ENCODE peak calls at places on chromosomes 11 and 22, in four cellular contexts. N, P, J and S are unnamed samples. For H3K4me1, the result is how much of the 10 kb centered on the place peaks cover.

GRCh38 chr11:65498042-65498726 is 661 bp upstream of the MALAT1 start:
- DNase-seq in J (peak), N (peak), P (peak), S (peak)

GRCh38 chr11:1305063-1305495 is 4.4 kb downstream of the TOLLIP start:
- DNase-seq in N (no peak), J (no peak), P (no peak), S (peak)

GRCh38 chr11:2837096-2837601 is 48.4 kb downstream of the CDKN1C start:
- DNase-seq in J (peak), N (peak), P (peak), S (peak)

GRCh38 chr11:75565916-75566762 is 4.1 kb downstream of the SERPINH1 start:
- DNase-seq in P (no peak), J (no peak), N (no peak), S (no peak)

GRCh38 chr11:3835752-3836151 is 5.0 kb downstream of the RHOG start:
- DNase-seq in J (no peak), N (no peak), P (no peak), S (no peak)

GRCh38 chr11:95277868-95278267 is 46.9 kb upstream of the SESN3 start:
- DNase-seq in P (no peak), N (no peak), J (no peak), S (no peak)

GRCh38 chr11:64007160-64007628 is 21.0 kb downstream of the OTUB1 start:
- DNase-seq in P (no peak), J (no peak), N (no peak), S (peak)

GRCh38 chr11:99015634-99016454 is 4.9 kb upstream of the CNTN5 start:
- DNase-seq in N (peak), P (peak), J (peak), S (no peak)

GRCh38 chr11:72573380-72573949 is 100.8 kb downstream of the PDE2A start:
- DNase-seq in P (no peak), N (peak), J (no peak), S (no peak)

GRCh38 chr11:27217948-27218410 is 145.0 kb downstream of the CCDC34 start:
- DNase-seq in N (peak), J (no peak), P (no peak), S (no peak)
- H3K27ac ChIP-seq in N (peak), J (peak), P (no peak), S (peak)

GRCh38 chr11:86874314-86875056 is 74.1 kb downstream of the PRSS23 start:
- DNase-seq in N (peak), P (no peak), J (no peak), S (no peak)
- H3K4me3 ChIP-seq in N (no peak), P (no peak), J (no peak), S (no peak)

GRCh38 chr11:102802341-102802740 is 4.4 kb upstream of the MMP1 start:
- DNase-seq in P (no peak), N (peak), J (no peak), S (no peak)
- H3K4me1 ChIP-seq in P (under half), N (under half), J (under half), S (under half)

DNA sequence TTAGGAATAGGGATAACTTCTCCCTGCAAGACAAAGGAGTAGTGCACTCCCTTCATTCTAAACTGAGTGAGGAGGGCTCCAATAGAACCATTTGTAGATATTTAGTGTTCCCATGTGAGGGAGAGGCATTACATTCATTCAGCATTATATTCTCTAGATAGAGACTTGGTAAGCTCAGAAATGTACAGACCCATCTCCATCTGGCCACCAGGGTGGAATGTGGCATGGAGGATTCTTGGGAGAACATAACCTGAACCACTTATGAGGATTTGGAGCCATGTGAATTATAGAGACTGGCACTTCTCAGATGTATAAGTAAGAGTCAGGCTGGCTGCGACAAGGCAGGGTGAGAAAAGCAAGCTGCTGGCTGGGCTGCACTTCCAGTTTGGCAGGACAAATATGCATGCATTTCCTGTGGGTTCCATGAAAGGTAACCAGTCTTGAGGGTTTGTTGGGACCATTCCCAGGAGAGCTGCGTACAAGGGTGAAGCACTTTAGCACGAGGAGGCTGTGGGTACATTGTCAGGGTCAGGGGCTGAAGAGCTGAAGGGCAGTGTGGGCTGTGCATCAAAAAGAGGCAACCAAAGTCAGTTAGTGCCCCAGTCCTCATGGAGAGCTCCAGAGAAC is 9.2 kb downstream of the RRP8 start:
- DNase-seq in N (no peak), J (no peak), P (peak), S (no peak)
- H3K27ac ChIP-seq in N (no peak), J (no peak), P (no peak), S (no peak)

DNA sequence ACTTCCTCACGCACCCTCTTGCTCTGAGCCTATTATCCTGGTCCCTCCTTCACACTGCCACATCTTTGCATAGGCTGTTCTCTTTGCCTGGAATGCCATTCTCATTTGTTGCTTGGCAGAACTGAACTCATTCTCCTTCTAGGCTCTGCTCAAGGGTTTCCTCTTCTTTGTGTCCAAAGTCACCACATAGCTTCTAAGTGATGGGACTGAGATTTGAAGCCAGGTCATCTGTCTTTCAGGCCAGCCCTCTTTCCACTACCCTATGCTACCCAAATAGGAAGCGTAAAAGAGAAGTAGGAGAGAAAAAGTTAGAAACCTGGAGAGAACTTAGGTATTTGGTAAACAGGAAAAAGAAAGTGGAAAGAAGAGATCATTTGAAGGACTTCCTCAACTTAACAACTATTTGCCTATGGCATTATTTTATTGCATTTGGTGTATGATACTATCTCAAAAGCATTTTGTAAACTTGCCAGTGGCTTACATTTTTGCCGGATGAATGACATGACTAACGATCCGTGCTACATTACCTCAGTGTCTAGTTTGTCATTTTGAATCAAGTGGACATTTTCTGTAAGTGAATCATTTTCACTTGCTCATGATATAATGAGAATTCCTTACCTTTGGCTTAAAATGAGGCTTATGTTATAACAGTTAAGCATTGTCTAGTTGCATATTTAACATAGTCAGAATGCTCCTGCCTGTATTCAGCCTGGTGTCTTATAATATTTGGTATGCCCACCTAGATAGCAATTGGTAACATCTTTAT is 18.5 kb downstream of the NF2 start:
- DNase-seq in N (peak), J (peak), P (no peak), S (no peak)
- H3K4me3 ChIP-seq in N (peak), J (no peak), P (no peak), S (no peak)

DNA sequence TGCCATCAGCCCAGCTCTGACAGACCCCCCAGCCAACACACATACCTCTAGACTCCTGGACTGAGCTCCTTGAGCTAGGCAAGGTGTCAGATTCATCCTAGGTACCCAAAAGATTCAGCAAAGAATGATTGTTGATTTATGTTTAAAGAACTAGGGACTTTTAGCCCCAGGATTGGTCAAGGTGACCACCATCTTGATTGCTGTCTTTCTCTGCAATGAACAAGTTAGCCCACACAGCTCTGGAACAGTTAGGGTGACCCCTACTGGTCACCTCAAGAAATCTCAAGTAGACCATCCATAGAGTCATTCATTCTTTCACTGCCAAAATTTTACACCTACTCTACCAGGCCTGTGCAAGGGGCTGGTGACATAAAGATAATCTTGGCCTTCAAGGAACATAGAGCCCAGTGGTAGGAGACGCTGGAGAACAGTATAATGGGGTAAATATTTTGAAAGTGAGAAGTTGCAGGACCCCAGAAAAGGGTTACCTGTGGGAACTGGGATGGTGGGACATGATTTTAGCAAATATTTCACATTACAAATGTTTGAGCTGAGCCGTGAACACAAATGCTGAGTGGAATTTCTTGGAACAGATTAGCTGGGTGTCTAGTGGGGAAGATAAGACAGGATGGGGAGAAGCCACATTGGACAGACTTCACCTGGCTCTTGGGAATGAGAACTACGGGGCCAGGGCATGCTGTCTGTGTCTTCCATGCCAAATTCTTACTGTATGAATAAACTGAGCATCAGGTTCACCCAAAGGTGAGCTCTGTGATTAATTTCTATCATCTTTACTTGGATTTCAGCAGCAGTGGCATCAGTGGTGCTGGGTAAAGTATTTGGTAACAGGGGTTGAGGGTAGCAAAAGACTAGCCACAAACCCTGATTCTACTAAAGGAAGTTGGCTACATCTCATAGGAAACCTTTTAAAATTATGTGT is 39.1 kb downstream of the IRAG1 start:
- DNase-seq in N (peak), J (peak), P (no peak), S (no peak)
- H3K4me1 ChIP-seq in N (under half), J (under half), P (half or more), S (half or more)